ENCODE peak calls at places on chromosomes 1 and 21, in six cellular contexts. J, V, K, G, X and N are unnamed samples.

GRCh38 chr1:34928865-34929496 is 469 bp downstream of the DLGAP3 start:
- DNase-seq in J (no peak), V (no peak), G (no peak), X (no peak), K (peak; percentile 52), N (peak; percentile 2)

GRCh38 chr1:4573521-4573920 is 80.9 kb upstream of the AJAP1 start:
- DNase-seq in V (no peak), X (no peak), G (no peak), K (no peak), J (no peak), N (no peak)

GRCh38 chr1:31576201-31576669 is at the start of gene TINAGL1:
- DNase-seq in K (no peak), X (no peak), J (no peak), G (peak; percentile 94), V (peak; percentile 32), N (peak; percentile 48)

GRCh38 chr1:12015499-12015898 is 3.8 kb upstream of the MIIP start:
- DNase-seq in V (no peak), G (no peak), J (no peak), K (no peak), X (no peak), N (no peak)

GRCh38 chr1:219189021-219189824 is 15.5 kb downstream of the LYPLAL1 start:
- DNase-seq in X (no peak), G (peak; percentile 78), J (peak; percentile 84), K (no peak), V (peak; percentile 62), N (peak; percentile 96)

GRCh38 chr1:167634435-167634834 is 4.4 kb downstream of the RCSD1 start:
- DNase-seq in V (no peak), J (no peak), X (no peak), K (no peak), G (peak; percentile 91), N (no peak)

GRCh38 chr1:177978530-177978929 is 8.7 kb upstream of the SEC16B start:
- DNase-seq in X (no peak), V (no peak), K (no peak), G (no peak), J (no peak), N (no peak)

GRCh38 chr1:78019031-78019430 is 14.3 kb downstream of the DNAJB4 start:
- DNase-seq in K (no peak), X (no peak), V (peak; percentile 15), G (no peak), J (no peak), N (no peak)

GRCh38 chr1:208028526-208028925 is 117.6 kb upstream of the CD34 start:
- DNase-seq in G (no peak), K (no peak), V (no peak), X (no peak), J (no peak), N (no peak)

GRCh38 chr1:88061830-88062177 is 622.3 kb upstream of the PKN2 start:
- DNase-seq in G (no peak), J (no peak), X (no peak), K (no peak), V (no peak), N (no peak)

GRCh38 chr21:14545906-14546480 is at the start of gene SAMSN1:
- DNase-seq in G (peak; percentile 47), V (peak; percentile 26), K (no peak), X (no peak), J (no peak), N (peak; percentile 85)

GRCh38 chr1:57553666-57554065 is 129.8 kb upstream of the DAB1 start:
- DNase-seq in V (no peak), K (no peak), X (no peak), J (no peak), G (no peak), N (no peak)

GRCh38 chr1:226912587-226913176 is 27.4 kb upstream of the COQ8A start:
- DNase-seq in J (peak; percentile 22), X (no peak), K (peak; percentile 18), V (peak; percentile 18), G (peak; percentile 60), N (peak; percentile 37)

GRCh38 chr1:228059536-228060457 is 22.7 kb upstream of the ARF1 start:
- DNase-seq in J (peak; percentile 15), K (peak; percentile 49), V (no peak), X (no peak), G (peak; percentile 94), N (peak; percentile 23)

GRCh38 chr1:217562229-217562878 is 68.5 kb downstream of the GPATCH2 start:
- DNase-seq in V (peak; percentile 79), K (no peak), X (no peak), G (peak; percentile 97), J (peak; percentile 87), N (peak; percentile 2)

GRCh38 chr1:188642585-188643168 is 1813.9 kb downstream of the PLA2G4A start:
- DNase-seq in J (no peak), V (no peak), K (no peak), G (no peak), X (no peak), N (no peak)

DNA sequence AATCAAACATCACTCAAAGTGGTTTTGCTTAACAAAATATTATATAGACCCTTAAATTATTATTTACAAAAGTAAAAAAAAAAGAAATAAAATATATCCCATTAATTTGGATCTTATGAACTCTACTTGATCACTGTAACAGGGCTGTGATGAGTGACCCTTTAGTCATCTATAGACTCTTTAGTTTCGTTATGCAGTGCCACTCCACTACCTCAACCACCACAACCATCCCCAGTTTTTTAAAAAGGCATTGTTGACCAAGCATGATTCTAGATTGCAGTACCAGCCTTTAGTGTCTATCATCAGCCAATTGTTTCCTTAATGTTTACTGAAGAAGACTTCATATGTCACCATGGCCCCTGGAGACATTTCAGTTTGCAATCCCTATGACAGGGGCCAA is 20.8 kb upstream of the DYNLT5 start:
- DNase-seq in X (no peak), K (no peak), V (no peak), G (peak; percentile 13), J (no peak), N (no peak)
- H3K4me2 ChIP-seq in X (no peak overlapping the region), K (no peak overlapping the region), V (no peak overlapping the region), G (no peak overlapping the region), J (no peak overlapping the region), N (no peak overlapping the region)

DNA sequence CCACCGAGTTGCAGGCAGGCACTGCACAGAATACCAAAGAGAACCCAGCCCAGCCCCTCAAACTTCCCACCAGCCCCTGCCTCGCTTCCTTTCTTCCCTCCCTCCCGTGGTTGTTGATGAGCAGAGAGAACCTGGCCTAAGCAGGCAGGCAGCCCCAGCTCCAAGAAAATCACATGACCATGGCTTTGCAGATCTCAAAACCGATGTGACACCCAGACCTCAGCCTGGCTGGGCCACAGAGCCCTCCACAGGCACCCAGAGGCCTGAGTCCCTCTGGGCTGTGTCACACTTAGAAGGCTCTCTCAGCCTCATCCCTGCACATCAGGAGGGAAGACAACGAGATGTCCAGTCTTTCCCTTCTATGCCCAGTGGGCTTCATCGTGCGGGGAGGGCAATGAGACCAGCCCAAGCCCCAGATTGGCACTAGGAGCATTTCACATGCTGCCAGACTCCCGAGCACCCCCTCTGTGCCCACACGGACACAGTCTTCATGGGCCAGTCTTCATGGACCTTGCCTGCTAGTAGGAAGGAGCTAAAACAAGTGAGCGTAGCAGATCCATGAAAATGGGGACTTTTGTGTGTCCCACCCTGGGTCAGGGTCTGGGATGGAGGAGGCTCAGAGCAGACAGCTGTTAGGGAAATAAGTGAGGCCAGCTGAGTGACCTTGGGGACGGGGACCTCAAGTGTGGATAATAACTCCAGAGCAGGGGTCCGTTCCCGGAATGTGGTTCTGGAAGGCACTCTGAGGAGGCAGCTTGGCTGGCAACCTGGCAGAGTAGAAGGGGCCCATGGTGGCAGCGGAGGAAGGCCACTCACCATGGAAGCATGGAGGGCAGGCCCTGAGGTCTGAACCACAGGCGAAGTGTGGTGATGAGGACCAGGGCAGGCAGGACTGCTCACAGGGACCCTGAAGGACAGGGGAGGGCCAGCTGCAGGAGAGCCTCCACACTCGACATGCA is 204.4 kb upstream of the VAMP3 start:
- DNase-seq in J (no peak), K (no peak), G (no peak), X (no peak), V (no peak), N (no peak)
- H3K4me2 ChIP-seq in J (no peak overlapping the region), K (no peak overlapping the region), G (no peak overlapping the region), X (no peak overlapping the region), V (no peak overlapping the region), N (no peak overlapping the region)

GRCh38 chr21:39366563-39366962 is 17.7 kb upstream of the HMGN1 start:
- DNase-seq in V (no peak), K (no peak), G (no peak), X (no peak), J (no peak), N (no peak)
- H3K4me2 ChIP-seq in V (no peak overlapping the region), K (no peak overlapping the region), G (no peak overlapping the region), X (no peak overlapping the region), J (no peak overlapping the region), N (no peak overlapping the region)

GRCh38 chr1:95208876-95209275 is 25.1 kb upstream of the RWDD3 start:
- DNase-seq in J (no peak), V (no peak), X (no peak), G (no peak), K (no peak), N (no peak)
- H3K4me2 ChIP-seq in J (no peak overlapping the region), V (no peak overlapping the region), X (no peak overlapping the region), G (no peak overlapping the region), K (no peak overlapping the region), N (no peak overlapping the region)

GRCh38 chr1:113370868-113371267 is 19.4 kb upstream of the MAGI3 start:
- DNase-seq in V (no peak), X (no peak), G (no peak), J (no peak), K (no peak), N (no peak)

GRCh38 chr1:113369715-113370114 is 20.6 kb upstream of the MAGI3 start:
- DNase-seq in K (no peak), G (no peak), V (no peak), J (no peak), X (no peak), N (no peak)

GRCh38 chr1:113372546-113372945 is 17.8 kb upstream of the MAGI3 start:
- DNase-seq in V (no peak), G (no peak), K (no peak), J (no peak), X (no peak), N (no peak)

GRCh38 chr1:113375878-113376277 is 14.4 kb upstream of the MAGI3 start:
- DNase-seq in J (no peak), V (no peak), X (no peak), K (no peak), G (no peak), N (no peak)

GRCh38 chr1:113373644-113374043 is 16.7 kb upstream of the MAGI3 start:
- DNase-seq in G (no peak), V (no peak), J (no peak), X (no peak), K (no peak), N (no peak)
- H3K4me2 ChIP-seq in G (no peak overlapping the region), V (no peak overlapping the region), J (no peak overlapping the region), X (no peak overlapping the region), K (no peak overlapping the region), N (no peak overlapping the region)

GRCh38 chr1:114010433-114011184 is 31.3 kb downstream of the OLFML3 start:
- DNase-seq in X (no peak), J (no peak), K (no peak), V (no peak), G (no peak), N (no peak)

GRCh38 chr1:114015075-114015474 is 35.8 kb downstream of the OLFML3 start:
- DNase-seq in X (no peak), V (peak; percentile 14), G (peak; percentile 82), J (no peak), K (no peak), N (no peak)

GRCh38 chr1:114009042-114009392 is 29.7 kb downstream of the OLFML3 start:
- DNase-seq in V (peak; percentile 18), K (no peak), G (no peak), J (no peak), X (no peak), N (no peak)

GRCh38 chr1:114009393-114009792 is 30.1 kb downstream of the OLFML3 start:
- DNase-seq in G (peak; percentile 34), J (peak; percentile 61), K (no peak), X (no peak), V (peak; percentile 85), N (no peak)

GRCh38 chr1:114011796-114012195 is 32.5 kb downstream of the OLFML3 start:
- DNase-seq in X (no peak), V (no peak), K (no peak), J (no peak), G (no peak), N (no peak)
- H3K4me2 ChIP-seq in X (no peak overlapping the region), V (no peak overlapping the region), K (no peak overlapping the region), J (no peak overlapping the region), G (no peak overlapping the region), N (no peak overlapping the region)